ENCODE peak calls at places on chromosomes 13 and 19, in four cellular contexts. B, I, W and Y are unnamed samples. For H3K27me3, the result is how much of the 10 kb centered on the place peaks cover.

GRCh38 chr19:17281391-17282304 is at the start of gene ANKLE1:
- DNase-seq in B (no peak), I (no peak), W (no peak), Y (no peak)

GRCh38 chr19:676343-677105 is at the start of gene FSTL3:
- DNase-seq in B (peak), I (no peak), W (no peak), Y (no peak)

GRCh38 chr13:74325106-74325505 is 190.9 kb upstream of the KLF12 start:
- DNase-seq in B (no peak), I (peak), W (peak), Y (no peak)

GRCh38 chr13:110327036-110327790 is 20.1 kb downstream of the COL4A2 start:
- DNase-seq in B (no peak), I (no peak), W (no peak), Y (no peak)

GRCh38 chr19:28847468-28847867 is 365.5 kb downstream of the UQCRFS1 start:
- DNase-seq in B (no peak), I (no peak), W (no peak), Y (no peak)

GRCh38 chr13:27172495-27172842 is 858 bp upstream of the USP12 start:
- DNase-seq in B (no peak), I (peak), W (no peak), Y (no peak)

GRCh38 chr13:110221331-110221730 is 85.6 kb downstream of the COL4A1 start:
- DNase-seq in B (no peak), I (no peak), W (no peak), Y (no peak)

GRCh38 chr19:7843521-7843920 is 13.5 kb downstream of the EVI5L start:
- DNase-seq in B (no peak), I (no peak), W (no peak), Y (no peak)

GRCh38 chr19:52700673-52701072 is 34.2 kb downstream of the ZNF611 start:
- DNase-seq in B (no peak), I (no peak), W (no peak), Y (no peak)

GRCh38 chr13:74771964-74772363 is 637.8 kb upstream of the KLF12 start:
- DNase-seq in B (no peak), I (no peak), W (no peak), Y (peak)

GRCh38 chr13:37662624-37663023 is 64.1 kb upstream of the POSTN start:
- DNase-seq in B (no peak), I (no peak), W (no peak), Y (no peak)

DNA sequence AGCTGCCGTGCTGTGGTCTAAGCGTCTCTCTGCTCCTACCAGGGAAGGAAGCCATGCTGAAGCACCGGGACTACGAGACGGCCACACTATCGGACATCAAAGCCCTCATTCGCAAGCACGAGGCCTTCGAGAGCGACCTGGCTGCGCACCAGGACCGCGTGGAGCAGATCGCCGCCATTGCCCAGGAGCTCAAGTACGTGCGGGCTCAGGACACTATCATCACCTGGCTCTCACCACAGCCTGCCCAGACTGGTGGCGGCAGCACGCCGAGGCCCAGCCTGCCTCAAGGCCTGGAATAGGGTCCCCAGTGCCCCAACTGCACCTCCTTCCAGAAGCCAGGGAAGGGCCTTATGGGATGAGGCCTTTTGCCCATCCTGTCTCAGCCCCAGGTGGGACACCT is 22.8 kb downstream of the CAPN12 start:
- DNase-seq in B (no peak), I (no peak), W (no peak), Y (no peak)
- H3K27me3 ChIP-seq in B (under half), I (under half), W (under half), Y (under half)

GRCh38 chr13:112240076-112240475 is 136.1 kb upstream of the SPACA7 start:
- DNase-seq in B (no peak), I (no peak), W (no peak), Y (no peak)
- H3K27me3 ChIP-seq in B (under half), I (under half), W (under half), Y (under half)

GRCh38 chr19:47607564-47608073 is 1.3 kb upstream of the BICRA start:
- DNase-seq in B (no peak), I (no peak), W (no peak), Y (no peak)

GRCh38 chr19:47601180-47601904 is 7.6 kb upstream of the BICRA start:
- DNase-seq in B (no peak), I (no peak), W (no peak), Y (no peak)

GRCh38 chr19:47608074-47608907 is 643 bp upstream of the BICRA start:
- DNase-seq in B (peak), I (peak), W (peak), Y (no peak)

GRCh38 chr19:47600246-47601179 is 8.4 kb upstream of the BICRA start:
- DNase-seq in B (peak), I (peak), W (peak), Y (peak)

DNA sequence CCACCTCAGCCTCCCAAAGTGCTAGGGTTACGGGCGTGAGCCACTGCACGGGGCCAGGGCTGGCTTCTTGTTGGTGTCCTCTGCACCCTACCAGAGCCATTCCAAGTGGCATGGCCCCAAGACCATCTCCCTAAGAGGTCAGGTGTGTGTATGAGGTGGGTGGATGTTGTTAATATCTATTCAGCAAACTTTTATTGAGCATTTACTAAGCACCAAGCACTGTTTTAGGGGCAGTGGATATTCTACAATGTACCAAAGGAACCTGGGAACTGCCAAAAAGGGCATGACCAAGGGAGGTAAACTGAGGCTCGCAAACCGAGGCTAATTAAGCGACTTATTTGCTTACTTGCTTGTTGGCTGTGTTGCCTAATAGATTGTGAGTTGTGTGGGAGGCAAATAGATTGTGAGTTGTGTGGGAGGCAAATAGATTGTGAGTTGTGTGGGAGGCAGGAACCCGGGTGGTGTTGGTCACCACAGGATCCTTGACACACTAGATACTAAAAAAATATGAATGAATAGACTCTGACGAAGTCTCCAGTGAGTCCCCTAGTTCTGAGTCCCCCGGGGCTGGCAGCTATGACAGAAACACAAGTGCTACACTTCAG is 5.1 kb upstream of the BICRA start:
- DNase-seq in B (no peak), I (no peak), W (no peak), Y (no peak)
- H3K27me3 ChIP-seq in B (under half), I (under half), W (under half), Y (under half)

GRCh38 chr19:32522967-32523366 is 58.0 kb upstream of the PDCD5 start:
- DNase-seq in B (no peak), I (no peak), W (no peak), Y (no peak)
- H3K27me3 ChIP-seq in B (under half), I (under half), W (under half), Y (under half)

GRCh38 chr13:99979453-99980200 is 2.0 kb upstream of the ZIC2 start:
- DNase-seq in B (no peak), I (no peak), W (no peak), Y (no peak)
- H3K27me3 ChIP-seq in B (under half), I (half or more), W (half or more), Y (half or more)

GRCh38 chr19:1769645-1769985 is 16.3 kb downstream of the ONECUT3 start:
- DNase-seq in B (no peak), I (no peak), W (no peak), Y (no peak)

GRCh38 chr19:1767464-1767933 is 14.2 kb downstream of the ONECUT3 start:
- DNase-seq in B (no peak), I (peak), W (no peak), Y (no peak)

GRCh38 chr19:1768248-1768647 is 14.9 kb downstream of the ONECUT3 start:
- DNase-seq in B (no peak), I (no peak), W (no peak), Y (no peak)

GRCh38 chr19:1770866-1771576 is 17.7 kb downstream of the ONECUT3 start:
- DNase-seq in B (no peak), I (no peak), W (no peak), Y (no peak)

GRCh38 chr19:1768918-1769644 is 15.8 kb downstream of the ONECUT3 start:
- DNase-seq in B (no peak), I (no peak), W (no peak), Y (no peak)
- H3K27me3 ChIP-seq in B (under half), I (half or more), W (half or more), Y (half or more)

GRCh38 chr19:53910170-53910518 is 1.1 kb downstream of the CACNG7 start:
- DNase-seq in B (no peak), I (no peak), W (no peak), Y (no peak)
- H3K27me3 ChIP-seq in B (under half), I (half or more), W (under half), Y (under half)

DNA sequence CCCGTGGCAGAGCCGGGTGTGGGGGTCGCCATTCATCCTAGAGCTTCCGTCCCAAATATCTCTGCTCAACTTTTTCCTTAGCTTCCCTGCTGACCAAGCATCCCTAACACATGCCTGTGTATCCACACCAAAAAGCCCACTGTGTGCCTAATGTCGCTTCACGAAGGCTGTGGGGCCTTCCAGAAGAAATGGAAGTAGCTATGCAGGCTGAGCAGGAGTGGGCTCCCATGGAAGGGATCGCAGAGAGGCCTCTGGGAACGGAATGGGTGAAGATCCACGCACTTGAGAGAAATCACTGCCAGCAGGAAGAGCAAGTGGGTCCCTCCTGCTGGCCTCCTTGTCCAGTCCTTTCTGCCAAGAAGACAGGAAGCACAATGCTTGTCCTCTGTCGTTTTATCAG is 136.0 kb downstream of the SOX1 start:
- DNase-seq in B (no peak), I (no peak), W (no peak), Y (no peak)
- H3K27me3 ChIP-seq in B (under half), I (half or more), W (under half), Y (under half)